ENCODE peak calls at places on chromosomes 12 and 14, in six cellular contexts. S is HCT116; C is skeletal muscle cell; I is AG04450; T is CD4-positive, alpha-beta memory T cell; F is psoas muscle. G is an unnamed sample.

GRCh38 chr12:125683748-125684381 is 618.6 kb downstream of the AACS start:
- DNase-seq in S (no peak), C (no peak), I (no peak), T (no peak), F (no peak), G (no peak)

GRCh38 chr14:97113339-97113738 is 316.2 kb downstream of the VRK1 start:
- DNase-seq in S (peak), C (no peak), I (no peak), T (no peak), F (no peak), G (no peak)

GRCh38 chr14:75258079-75258802 is 20.4 kb upstream of the FOS start:
- DNase-seq in S (no peak), C (no peak), I (no peak), T (no peak), F (peak), G (no peak)

GRCh38 chr12:14260011-14260993 is 105.2 kb upstream of the ATF7IP start:
- DNase-seq in S (peak), C (peak), I (peak), T (no peak), F (peak), G (peak)

GRCh38 chr12:64736771-64737170 is 22.4 kb downstream of the GNS start:
- DNase-seq in S (no peak), C (no peak), I (no peak), T (no peak), F (no peak), G (no peak)

GRCh38 chr12:89507015-89507824 is 17.4 kb downstream of the GALNT4 start:
- DNase-seq in S (no peak), C (no peak), I (no peak), T (no peak), F (no peak), G (no peak)

GRCh38 chr12:70635713-70636112 is 1.5 kb downstream of the PTPRB start:
- DNase-seq in S (no peak), C (no peak), I (no peak), T (no peak), F (no peak), G (no peak)

GRCh38 chr14:66066991-66067788 is 419.0 kb upstream of the CCDC196 start:
- DNase-seq in S (no peak), C (no peak), I (no peak), T (no peak), F (no peak), G (no peak)

GRCh38 chr12:94872671-94873367 is 130.7 kb downstream of the NDUFA12 start:
- DNase-seq in S (no peak), C (no peak), I (no peak), T (no peak), F (peak), G (no peak)

GRCh38 chr14:21023817-21024667 is 819 bp downstream of the NDRG2 start:
- DNase-seq in S (no peak), C (no peak), I (no peak), T (peak), F (peak), G (no peak)

GRCh38 chr12:97984951-97985350 is 522.3 kb downstream of the RMST start:
- DNase-seq in S (no peak), C (no peak), I (no peak), T (no peak), F (no peak), G (no peak)

GRCh38 chr12:54558311-54558710 is 8.9 kb downstream of the PDE1B start:
- DNase-seq in S (no peak), C (no peak), I (no peak), T (no peak), F (no peak), G (no peak)

GRCh38 chr14:88129306-88130056 is 124.5 kb downstream of the GPR65 start:
- DNase-seq in S (no peak), C (peak), I (no peak), T (no peak), F (no peak), G (peak)

GRCh38 chr12:18753481-18754117 is 15.7 kb downstream of the CAPZA3 start:
- DNase-seq in S (no peak), C (no peak), I (no peak), T (no peak), F (no peak), G (no peak)

GRCh38 chr12:131869871-131870418 is 24.5 kb upstream of the ULK1 start:
- DNase-seq in S (no peak), C (no peak), I (no peak), T (no peak), F (no peak), G (no peak)

GRCh38 chr12:49983892-49984291 is 11.1 kb downstream of the AQP6 start:
- DNase-seq in S (no peak), C (peak), I (peak), T (no peak), F (no peak), G (peak)

GRCh38 chr14:100056964-100057817 is 8.0 kb upstream of the EVL start:
- DNase-seq in S (no peak), C (no peak), I (no peak), T (peak), F (no peak), G (no peak)

GRCh38 chr14:73771848-73772705 is 57.9 kb upstream of the PNMA1 start:
- DNase-seq in S (no peak), C (no peak), I (no peak), T (peak), F (peak), G (no peak)

GRCh38 chr14:73768107-73768506 is 53.9 kb upstream of the PNMA1 start:
- DNase-seq in S (no peak), C (no peak), I (no peak), T (no peak), F (no peak), G (no peak)

GRCh38 chr14:73773441-73774243 is 59.5 kb upstream of the PNMA1 start:
- DNase-seq in S (no peak), C (no peak), I (no peak), T (no peak), F (no peak), G (no peak)

GRCh38 chr14:73774244-73774575 is 60.0 kb upstream of the PNMA1 start:
- DNase-seq in S (no peak), C (no peak), I (no peak), T (no peak), F (no peak), G (no peak)

GRCh38 chr14:73770977-73771847 is 57.0 kb upstream of the PNMA1 start:
- DNase-seq in S (no peak), C (no peak), I (no peak), T (no peak), F (no peak), G (no peak)
- H3K4me3 ChIP-seq in S (no peak), C (no peak), I (no peak), T (no peak), F (peak), G (no peak)

GRCh38 chr14:61663312-61663974 is 31.9 kb upstream of the HIF1A start:
- DNase-seq in S (no peak), C (no peak), I (no peak), T (no peak), F (no peak), G (no peak)

GRCh38 chr14:61662437-61663311 is 32.6 kb upstream of the HIF1A start:
- DNase-seq in S (peak), C (no peak), I (no peak), T (peak), F (no peak), G (no peak)

GRCh38 chr14:61662001-61662400 is 33.3 kb upstream of the HIF1A start:
- DNase-seq in S (no peak), C (no peak), I (no peak), T (peak), F (no peak), G (no peak)

GRCh38 chr14:61659582-61659981 is 35.7 kb upstream of the HIF1A start:
- DNase-seq in S (no peak), C (no peak), I (no peak), T (no peak), F (no peak), G (no peak)

GRCh38 chr14:61661471-61661988 is 33.8 kb upstream of the HIF1A start:
- DNase-seq in S (no peak), C (no peak), I (no peak), T (no peak), F (no peak), G (no peak)
- H3K4me3 ChIP-seq in S (no peak), C (no peak), I (no peak), T (peak), F (no peak), G (no peak)

GRCh38 chr14:71675902-71676291 is 256.3 kb upstream of the RGS6 start:
- DNase-seq in S (no peak), C (no peak), I (no peak), T (no peak), F (no peak), G (no peak)
- H3K4me3 ChIP-seq in S (no peak), C (no peak), I (no peak), T (no peak), F (no peak), G (no peak)

GRCh38 chr12:22627351-22627750 is 2.4 kb downstream of the ETNK1 start:
- DNase-seq in S (no peak), C (no peak), I (no peak), T (peak), F (no peak), G (no peak)

GRCh38 chr12:22624908-22625646 is at the start of gene ETNK1:
- DNase-seq in S (peak), C (peak), I (peak), T (peak), F (peak), G (peak)

GRCh38 chr12:22626429-22626828 is 1.5 kb downstream of the ETNK1 start:
- DNase-seq in S (no peak), C (no peak), I (no peak), T (peak), F (no peak), G (no peak)

GRCh38 chr12:22625671-22626251 is 790 bp downstream of the ETNK1 start:
- DNase-seq in S (peak), C (no peak), I (no peak), T (peak), F (peak), G (no peak)

GRCh38 chr12:22628228-22628627 is 3.3 kb downstream of the ETNK1 start:
- DNase-seq in S (no peak), C (no peak), I (no peak), T (no peak), F (no peak), G (no peak)
- H3K4me3 ChIP-seq in S (no peak), C (peak), I (peak), T (peak), F (peak), G (no peak)

DNA sequence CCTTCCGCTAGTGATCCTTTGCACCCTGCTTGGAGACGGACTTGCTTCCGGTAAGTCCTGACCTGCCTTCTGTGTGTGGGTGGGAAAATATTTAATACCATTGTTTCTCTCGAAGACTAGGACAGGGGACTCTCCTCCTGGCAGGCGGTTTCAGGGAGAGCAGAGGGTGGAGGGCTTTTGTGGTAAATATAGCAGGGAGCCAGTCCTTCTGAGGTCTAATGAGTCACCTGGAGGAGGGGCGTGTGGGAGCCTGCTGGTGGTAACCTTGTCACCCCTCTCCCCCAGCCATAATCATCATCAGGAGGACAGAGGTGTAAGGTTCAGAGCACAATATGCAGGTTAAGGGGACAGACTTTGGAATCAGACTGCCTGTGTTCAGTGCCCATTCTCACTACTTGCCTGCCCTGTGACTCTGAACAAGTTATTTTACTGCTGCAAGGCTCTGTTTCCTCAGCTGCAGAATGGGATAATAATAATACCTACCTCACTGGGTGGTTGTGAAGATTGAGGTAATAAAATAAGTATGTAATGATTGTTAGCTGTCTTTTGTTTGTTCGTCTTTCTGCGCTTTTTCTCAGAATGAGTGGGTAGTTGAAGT is 47.4 kb downstream of the SUSD6 start:
- DNase-seq in S (no peak), C (no peak), I (no peak), T (no peak), F (no peak), G (no peak)
- H3K4me3 ChIP-seq in S (no peak), C (no peak), I (no peak), T (no peak), F (no peak), G (no peak)

GRCh38 chr12:48183876-48184548 is 568 bp downstream of the CCDC184 start:
- DNase-seq in S (no peak), C (no peak), I (no peak), T (no peak), F (peak), G (no peak)

GRCh38 chr12:48183091-48183875 is at the start of gene CCDC184:
- DNase-seq in S (peak), C (no peak), I (no peak), T (peak), F (peak), G (no peak)

GRCh38 chr12:48180857-48181495 is 2.5 kb upstream of the CCDC184 start:
- DNase-seq in S (no peak), C (no peak), I (no peak), T (no peak), F (no peak), G (no peak)

GRCh38 chr12:48184549-48184922 is 1.1 kb downstream of the CCDC184 start:
- DNase-seq in S (no peak), C (no peak), I (no peak), T (no peak), F (no peak), G (no peak)

DNA sequence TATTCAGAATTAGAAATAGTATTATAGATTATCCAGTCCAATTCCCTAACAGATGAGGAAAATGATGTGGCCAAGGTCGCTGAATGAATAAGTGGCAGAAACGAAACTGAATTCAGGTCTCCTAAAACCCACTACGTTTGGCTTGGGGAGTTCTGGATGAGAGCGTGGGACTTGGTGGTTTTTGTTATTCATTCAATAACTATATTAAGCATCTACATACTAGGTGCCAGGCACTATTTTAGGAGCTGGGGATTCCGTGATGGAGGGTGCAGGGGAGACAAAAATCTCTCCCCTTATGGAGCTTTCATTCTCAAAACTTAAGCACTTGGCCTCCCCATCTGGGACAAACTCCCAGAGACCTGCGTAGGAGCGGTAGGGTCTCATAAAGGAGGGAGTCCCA is 785 bp upstream of the CCDC184 start:
- DNase-seq in S (no peak), C (no peak), I (no peak), T (no peak), F (no peak), G (no peak)
- H3K4me3 ChIP-seq in S (peak), C (peak), I (peak), T (peak), F (peak), G (peak)

GRCh38 chr12:52151153-52151858 is 40.5 kb downstream of the KRT80 start:
- DNase-seq in S (no peak), C (no peak), I (no peak), T (no peak), F (no peak), G (no peak)
- H3K4me3 ChIP-seq in S (no peak), C (no peak), I (no peak), T (no peak), F (no peak), G (no peak)

GRCh38 chr14:104115691-104116543 is 22.5 kb upstream of the KIF26A start:
- DNase-seq in S (no peak), C (no peak), I (no peak), T (no peak), F (peak), G (no peak)
- H3K4me3 ChIP-seq in S (peak), C (peak), I (no peak), T (no peak), F (peak), G (no peak)

G was measured in AG04449.